ENCODE peak calls at places on chromosomes 6 and 20, in four cellular contexts. M, K, T and R are unnamed samples.

GRCh38 chr20:59008715-59009336 is 1.8 kb upstream of the CTSZ start:
- DNase-seq in M (no peak), T (no peak), K (no peak), R (no peak)

GRCh38 chr20:32205502-32206382 is 1.8 kb downstream of the PLAGL2 start:
- DNase-seq in T (peak), M (no peak), K (no peak), R (no peak)

GRCh38 chr6:35742842-35743241 is 6.0 kb downstream of the ARMC12 start:
- DNase-seq in T (no peak), M (no peak), K (no peak), R (no peak)

GRCh38 chr6:40661726-40662125 is 74.6 kb upstream of the LRFN2 start:
- DNase-seq in M (no peak), T (no peak), K (no peak), R (no peak)

GRCh38 chr6:106082735-106083398 is 3.3 kb upstream of the PRDM1 start:
- DNase-seq in T (peak), M (no peak), K (peak), R (no peak)

GRCh38 chr6:150248300-150248699 is 105.5 kb downstream of the PPP1R14C start:
- DNase-seq in T (no peak), M (no peak), K (no peak), R (no peak)

GRCh38 chr20:2838170-2838797 is 2.2 kb downstream of the PCED1A start:
- DNase-seq in M (no peak), K (no peak), T (no peak), R (no peak)

GRCh38 chr6:137989696-137990095 is 117.5 kb downstream of the PERP start:
- DNase-seq in M (no peak), T (peak), K (peak), R (peak)

GRCh38 chr6:158415666-158416065 is 103.4 kb downstream of the TULP4 start:
- DNase-seq in K (no peak), M (no peak), T (no peak), R (no peak)

GRCh38 chr6:30884521-30885480 is 482 bp downstream of the DDR1 start:
- DNase-seq in T (peak), K (peak), M (no peak), R (no peak)

GRCh38 chr6:2448826-2449571 is 203.6 kb upstream of the GMDS start:
- DNase-seq in M (no peak), T (peak), K (peak), R (peak)